ENCODE peak calls at places on chromosome 21, in five cellular contexts. B is CD8-positive, alpha-beta T cell; M is hepatocyte; W is T-helper 1 cell; D is sciatic nerve. N is an unnamed sample.

GRCh38 chr21:34952701-34953100 is 96.4 kb downstream of the RUNX1 start:
- DNase-seq in W (no peak), M (no peak), B (no peak), D (no peak), N (no peak)

GRCh38 chr21:16863541-16863940 is 649.3 kb upstream of the CXADR start:
- DNase-seq in D (no peak), W (no peak), B (no peak), M (no peak), N (no peak)

GRCh38 chr21:42781150-42781980 is 98.0 kb downstream of the WDR4 start:
- DNase-seq in W (no peak), B (no peak), D (peak), M (peak), N (no peak)

GRCh38 chr21:32256873-32257620 is 21.8 kb downstream of the MIS18A start:
- DNase-seq in B (no peak), M (peak), W (no peak), D (peak), N (no peak)

GRCh38 chr21:35987475-35987874 is 72.9 kb downstream of the SETD4 start:
- DNase-seq in W (no peak), M (peak), D (no peak), B (no peak), N (no peak)

GRCh38 chr21:42843021-42843420 is 36.3 kb downstream of the WDR4 start:
- DNase-seq in D (no peak), B (no peak), W (no peak), M (no peak), N (no peak)

GRCh38 chr21:25984538-25984937 is 186.0 kb downstream of the APP start:
- DNase-seq in D (no peak), W (no peak), M (no peak), B (no peak), N (no peak)

GRCh38 chr21:38777521-38777920 is 28.2 kb upstream of the ETS2 start:
- DNase-seq in B (no peak), W (no peak), D (no peak), M (no peak), N (no peak)

GRCh38 chr21:41220208-41220733 is 52.3 kb downstream of the BACE2 start:
- DNase-seq in B (no peak), M (no peak), D (no peak), W (no peak), N (no peak)

GRCh38 chr21:9837946-9838801 is 683.2 kb upstream of the TPTE start:
- DNase-seq in W (no peak), D (no peak), B (no peak), M (peak), N (no peak)

GRCh38 chr21:39314155-39315027 is 959 bp upstream of the BRWD1 start:
- DNase-seq in W (peak), M (peak), D (peak), B (peak), N (peak)

GRCh38 chr21:25569084-25569483 is 38.2 kb downstream of the MRPL39 start:
- DNase-seq in D (no peak), B (no peak), M (no peak), W (no peak), N (no peak)

GRCh38 chr21:44413566-44414290 is 41.6 kb upstream of the LRRC3 start:
- DNase-seq in M (no peak), B (no peak), D (peak), W (no peak), N (peak)

GRCh38 chr21:35932232-35932911 is 128.0 kb downstream of the SETD4 start:
- DNase-seq in B (no peak), W (peak), D (no peak), M (peak), N (no peak)

GRCh38 chr21:24870633-24871032 is 736.6 kb downstream of the MRPL39 start:
- DNase-seq in D (no peak), B (no peak), M (no peak), W (no peak), N (no peak)

GRCh38 chr21:40685121-40685630 is 161.8 kb downstream of the DSCAM start:
- DNase-seq in B (no peak), W (no peak), D (no peak), M (no peak), N (no peak)

GRCh38 chr21:26732442-26733221 is 112.6 kb downstream of the ADAMTS1 start:
- DNase-seq in W (no peak), D (peak), B (no peak), M (peak), N (no peak)

GRCh38 chr21:15144026-15144425 is 79.2 kb upstream of the NRIP1 start:
- DNase-seq in M (no peak), B (no peak), W (no peak), D (no peak), N (no peak)

GRCh38 chr21:44868707-44869106 is 4.8 kb downstream of the PTTG1IP start:
- DNase-seq in W (no peak), D (no peak), M (no peak), B (no peak), N (no peak)

GRCh38 chr21:33386222-33386784 is 16.9 kb upstream of the IFNGR2 start:
- DNase-seq in W (no peak), D (no peak), M (no peak), B (no peak), N (no peak)

GRCh38 chr21:43634618-43635017 is 24.7 kb downstream of the HSF2BP start:
- DNase-seq in D (no peak), M (no peak), W (no peak), B (no peak), N (no peak)

GRCh38 chr21:44765231-44766013 is 36.2 kb downstream of the UBE2G2 start:
- DNase-seq in D (no peak), W (peak), M (no peak), B (peak), N (no peak)

GRCh38 chr21:29133796-29134195 is 3.4 kb downstream of the MAP3K7CL start:
- DNase-seq in M (no peak), B (no peak), D (no peak), W (no peak), N (no peak)

GRCh38 chr21:42042651-42043050 is 28.5 kb upstream of the UMODL1 start:
- DNase-seq in M (no peak), B (no peak), W (no peak), D (no peak), N (no peak)

GRCh38 chr21:37971390-37971789 is 55.1 kb upstream of the KCNJ6 start:
- DNase-seq in W (no peak), M (peak), B (no peak), D (no peak), N (no peak)

GRCh38 chr21:45154511-45155508 is 80.4 kb downstream of the ADARB1 start:
- DNase-seq in M (no peak), D (no peak), B (no peak), W (no peak), N (no peak)

GRCh38 chr21:34129039-34129891 is 55.9 kb downstream of the MRPS6 start:
- DNase-seq in M (peak), W (peak), B (peak), D (no peak), N (peak)

GRCh38 chr21:14454642-14455009 is 71.7 kb upstream of the HSPA13 start:
- DNase-seq in D (no peak), M (peak), W (peak), B (no peak), N (no peak)

GRCh38 chr21:45132841-45133573 is 58.6 kb downstream of the ADARB1 start:
- DNase-seq in D (peak), W (no peak), B (no peak), M (no peak), N (no peak)

GRCh38 chr21:28834335-28835238 is 158.1 kb downstream of the LTN1 start:
- DNase-seq in M (no peak), W (no peak), B (no peak), D (no peak), N (no peak)

GRCh38 chr21:37956772-37957171 is 40.5 kb upstream of the KCNJ6 start:
- DNase-seq in B (no peak), M (no peak), D (no peak), W (no peak), N (no peak)

GRCh38 chr21:26962516-26963305 is 4.2 kb downstream of the ADAMTS5 start:
- DNase-seq in D (no peak), M (no peak), W (no peak), B (no peak), N (no peak)

GRCh38 chr21:16195476-16195875 is 465.7 kb downstream of the USP25 start:
- DNase-seq in B (no peak), M (no peak), W (no peak), D (no peak), N (no peak)

GRCh38 chr21:29798840-29799239 is 141.0 kb downstream of the GRIK1 start:
- DNase-seq in W (no peak), M (no peak), B (no peak), D (no peak), N (no peak)

GRCh38 chr21:34983680-34984086 is 65.4 kb downstream of the RUNX1 start:
- DNase-seq in M (no peak), B (peak), D (no peak), W (peak), N (peak)